ENCODE peak calls at places on chromosomes 2 and 18, in seven cellular contexts. One of them, this sample, is unnamed.

GRCh38 chr2:112721819-112722522 is 1.2 kb downstream of the NT5DC4 start:
- DNase-seq in SHP77: no peak
- DNase-seq in T-cell: no peak
- DNase-seq in left ventricle myocardium inferior: no peak
- DNase-seq in activated naive CD4-positive, alpha-beta T cell: no peak
- DNase-seq in naive thymus-derived CD4-positive, alpha-beta T cell: no peak
- DNase-seq in stimulated activated CD8-positive, alpha-beta memory T cell treated with anti-CD3 and anti-CD28 coated beads, Interleukin-2, amount 100 ng/mL, for 48 hours: no peak
- DNase-seq in this sample: no peak

GRCh38 chr2:58195668-58196067 is 45.5 kb downstream of the FANCL start:
- DNase-seq in SHP77: no peak
- DNase-seq in T-cell: no peak
- DNase-seq in left ventricle myocardium inferior: no peak
- DNase-seq in activated naive CD4-positive, alpha-beta T cell: no peak
- DNase-seq in naive thymus-derived CD4-positive, alpha-beta T cell: no peak
- DNase-seq in stimulated activated CD8-positive, alpha-beta memory T cell treated with anti-CD3 and anti-CD28 coated beads, Interleukin-2, amount 100 ng/mL, for 48 hours: no peak
- DNase-seq in this sample: no peak

GRCh38 chr2:175766880-175767279 is 235.2 kb downstream of the LNPK start:
- DNase-seq in SHP77: no peak
- DNase-seq in T-cell: no peak
- DNase-seq in left ventricle myocardium inferior: no peak
- DNase-seq in activated naive CD4-positive, alpha-beta T cell: no peak
- DNase-seq in naive thymus-derived CD4-positive, alpha-beta T cell: no peak
- DNase-seq in stimulated activated CD8-positive, alpha-beta memory T cell treated with anti-CD3 and anti-CD28 coated beads, Interleukin-2, amount 100 ng/mL, for 48 hours: no peak
- DNase-seq in this sample: no peak

GRCh38 chr2:150919899-150920298 is 341.8 kb downstream of the RBM43 start:
- DNase-seq in SHP77: no peak
- DNase-seq in T-cell: no peak
- DNase-seq in left ventricle myocardium inferior: no peak
- DNase-seq in activated naive CD4-positive, alpha-beta T cell: no peak
- DNase-seq in naive thymus-derived CD4-positive, alpha-beta T cell: no peak
- DNase-seq in stimulated activated CD8-positive, alpha-beta memory T cell treated with anti-CD3 and anti-CD28 coated beads, Interleukin-2, amount 100 ng/mL, for 48 hours: no peak
- DNase-seq in this sample: no peak

GRCh38 chr2:156430978-156431358 is 5.2 kb upstream of the GPD2 start:
- DNase-seq in SHP77: no peak
- DNase-seq in T-cell: no peak
- DNase-seq in left ventricle myocardium inferior: no peak
- DNase-seq in activated naive CD4-positive, alpha-beta T cell: no peak
- DNase-seq in naive thymus-derived CD4-positive, alpha-beta T cell: no peak
- DNase-seq in stimulated activated CD8-positive, alpha-beta memory T cell treated with anti-CD3 and anti-CD28 coated beads, Interleukin-2, amount 100 ng/mL, for 48 hours: no peak
- DNase-seq in this sample: peak

GRCh38 chr2:20444113-20444992 is 2.5 kb upstream of the RHOB start:
- DNase-seq in SHP77: no peak
- DNase-seq in T-cell: no peak
- DNase-seq in left ventricle myocardium inferior: peak
- DNase-seq in activated naive CD4-positive, alpha-beta T cell: no peak
- DNase-seq in naive thymus-derived CD4-positive, alpha-beta T cell: no peak
- DNase-seq in stimulated activated CD8-positive, alpha-beta memory T cell treated with anti-CD3 and anti-CD28 coated beads, Interleukin-2, amount 100 ng/mL, for 48 hours: no peak
- DNase-seq in this sample: peak

GRCh38 chr2:209334188-209335017 is 89.4 kb upstream of the MAP2 start:
- DNase-seq in SHP77: peak
- DNase-seq in T-cell: no peak
- DNase-seq in left ventricle myocardium inferior: peak
- DNase-seq in activated naive CD4-positive, alpha-beta T cell: no peak
- DNase-seq in naive thymus-derived CD4-positive, alpha-beta T cell: peak
- DNase-seq in stimulated activated CD8-positive, alpha-beta memory T cell treated with anti-CD3 and anti-CD28 coated beads, Interleukin-2, amount 100 ng/mL, for 48 hours: no peak
- DNase-seq in this sample: peak

GRCh38 chr18:14975431-14975830 is 227.5 kb downstream of the ANKRD30B start:
- DNase-seq in SHP77: no peak
- DNase-seq in T-cell: no peak
- DNase-seq in left ventricle myocardium inferior: no peak
- DNase-seq in activated naive CD4-positive, alpha-beta T cell: no peak
- DNase-seq in naive thymus-derived CD4-positive, alpha-beta T cell: no peak
- DNase-seq in stimulated activated CD8-positive, alpha-beta memory T cell treated with anti-CD3 and anti-CD28 coated beads, Interleukin-2, amount 100 ng/mL, for 48 hours: no peak
- DNase-seq in this sample: no peak

GRCh38 chr2:234694244-234695013 is 197.5 kb upstream of the ARL4C start:
- DNase-seq in SHP77: no peak
- DNase-seq in T-cell: no peak
- DNase-seq in left ventricle myocardium inferior: no peak
- DNase-seq in activated naive CD4-positive, alpha-beta T cell: no peak
- DNase-seq in naive thymus-derived CD4-positive, alpha-beta T cell: no peak
- DNase-seq in stimulated activated CD8-positive, alpha-beta memory T cell treated with anti-CD3 and anti-CD28 coated beads, Interleukin-2, amount 100 ng/mL, for 48 hours: no peak
- DNase-seq in this sample: peak

GRCh38 chr2:65128297-65129190 is 1.4 kb downstream of the RAB1A start:
- DNase-seq in SHP77: no peak
- DNase-seq in T-cell: no peak
- DNase-seq in left ventricle myocardium inferior: no peak
- DNase-seq in activated naive CD4-positive, alpha-beta T cell: no peak
- DNase-seq in naive thymus-derived CD4-positive, alpha-beta T cell: no peak
- DNase-seq in stimulated activated CD8-positive, alpha-beta memory T cell treated with anti-CD3 and anti-CD28 coated beads, Interleukin-2, amount 100 ng/mL, for 48 hours: no peak
- DNase-seq in this sample: peak

GRCh38 chr2:3669656-3670055 is 11.7 kb downstream of the ALLC start:
- DNase-seq in SHP77: no peak
- DNase-seq in T-cell: no peak
- DNase-seq in left ventricle myocardium inferior: no peak
- DNase-seq in activated naive CD4-positive, alpha-beta T cell: no peak
- DNase-seq in naive thymus-derived CD4-positive, alpha-beta T cell: no peak
- DNase-seq in stimulated activated CD8-positive, alpha-beta memory T cell treated with anti-CD3 and anti-CD28 coated beads, Interleukin-2, amount 100 ng/mL, for 48 hours: no peak
- DNase-seq in this sample: no peak

GRCh38 chr2:232351686-232352510 is 26.7 kb upstream of the ALPP start:
- DNase-seq in SHP77: no peak
- DNase-seq in T-cell: no peak
- DNase-seq in left ventricle myocardium inferior: no peak
- DNase-seq in activated naive CD4-positive, alpha-beta T cell: no peak
- DNase-seq in naive thymus-derived CD4-positive, alpha-beta T cell: no peak
- DNase-seq in stimulated activated CD8-positive, alpha-beta memory T cell treated with anti-CD3 and anti-CD28 coated beads, Interleukin-2, amount 100 ng/mL, for 48 hours: no peak
- DNase-seq in this sample: no peak

GRCh38 chr18:48609820-48610815 is 71.3 kb downstream of the CTIF start:
- DNase-seq in SHP77: no peak
- DNase-seq in T-cell: no peak
- DNase-seq in left ventricle myocardium inferior: no peak
- DNase-seq in activated naive CD4-positive, alpha-beta T cell: no peak
- DNase-seq in naive thymus-derived CD4-positive, alpha-beta T cell: no peak
- DNase-seq in stimulated activated CD8-positive, alpha-beta memory T cell treated with anti-CD3 and anti-CD28 coated beads, Interleukin-2, amount 100 ng/mL, for 48 hours: no peak
- DNase-seq in this sample: peak

GRCh38 chr18:45046961-45047360 is 366.3 kb downstream of the SETBP1 start:
- DNase-seq in SHP77: no peak
- DNase-seq in T-cell: no peak
- DNase-seq in left ventricle myocardium inferior: no peak
- DNase-seq in activated naive CD4-positive, alpha-beta T cell: no peak
- DNase-seq in naive thymus-derived CD4-positive, alpha-beta T cell: no peak
- DNase-seq in stimulated activated CD8-positive, alpha-beta memory T cell treated with anti-CD3 and anti-CD28 coated beads, Interleukin-2, amount 100 ng/mL, for 48 hours: no peak
- DNase-seq in this sample: no peak

GRCh38 chr2:25368650-25369049 is 26.9 kb upstream of the DNMT3A start:
- DNase-seq in SHP77: no peak
- DNase-seq in T-cell: no peak
- DNase-seq in left ventricle myocardium inferior: no peak
- DNase-seq in activated naive CD4-positive, alpha-beta T cell: no peak
- DNase-seq in naive thymus-derived CD4-positive, alpha-beta T cell: no peak
- DNase-seq in stimulated activated CD8-positive, alpha-beta memory T cell treated with anti-CD3 and anti-CD28 coated beads, Interleukin-2, amount 100 ng/mL, for 48 hours: no peak
- DNase-seq in this sample: peak